ENCODE peak calls at places on chromosome 7, in nine cellular contexts. P, T, D, B, I, M, W, A and J are unnamed samples.

GRCh38 chr7:68694656-68695055 is 903.6 kb upstream of the AUTS2 start:
- DNase-seq in W (no peak), T (no peak), D (no peak), M (no peak), A (peak; percentile 80), I (no peak), P (no peak), B (no peak), J (no peak)

GRCh38 chr7:52270301-52270700 is 765.1 kb upstream of the POM121L12 start:
- DNase-seq in D (no peak), I (no peak), T (no peak), P (no peak), M (no peak), B (no peak), A (no peak), W (no peak), J (peak; percentile 5)

GRCh38 chr7:93715234-93715633 is 140.7 kb upstream of the CALCR start:
- DNase-seq in B (peak; percentile 18), T (no peak), P (peak; percentile 36), A (peak; percentile 54), M (peak; percentile 58), I (no peak), W (peak; percentile 1), D (peak; percentile 39), J (peak; percentile 74)

GRCh38 chr7:99407849-99408346 is 499 bp downstream of the PDAP1 start:
- DNase-seq in B (peak; percentile 50), W (no peak), I (no peak), P (peak; percentile 37), M (peak; percentile 40), T (peak; percentile 30), A (peak; percentile 82), D (peak; percentile 86), J (peak; percentile 74)

GRCh38 chr7:101942603-101943210 is 125.3 kb downstream of the CUX1 start:
- DNase-seq in T (no peak), M (no peak), W (no peak), A (no peak), P (no peak), I (no peak), B (peak; percentile 67), D (no peak), J (no peak)

GRCh38 chr7:91674470-91674869 is 206.0 kb downstream of the MTERF1 start:
- DNase-seq in T (no peak), W (no peak), P (no peak), D (no peak), A (no peak), B (no peak), I (no peak), M (no peak), J (no peak)

GRCh38 chr7:25830986-25831558 is 320.9 kb upstream of the NFE2L3 start:
- DNase-seq in T (no peak), W (peak; percentile 48), A (no peak), M (no peak), P (no peak), B (no peak), I (no peak), D (no peak), J (no peak)

GRCh38 chr7:106419455-106420182 is 134.8 kb upstream of the NAMPT start:
- DNase-seq in T (no peak), P (no peak), M (no peak), W (no peak), I (no peak), A (no peak), D (no peak), B (no peak), J (peak; percentile 28)

GRCh38 chr7:39433550-39433949 is 132.7 kb upstream of the YAE1 start:
- DNase-seq in P (no peak), M (no peak), I (no peak), B (no peak), A (no peak), D (no peak), T (no peak), W (no peak), J (no peak)

GRCh38 chr7:101856488-101857357 is 39.3 kb downstream of the CUX1 start:
- DNase-seq in B (peak; percentile 96), T (peak; percentile 85), P (peak; percentile 89), W (peak; percentile 37), D (peak; percentile 88), I (peak; percentile 94), M (no peak), A (peak; percentile 83), J (peak; percentile 86)

GRCh38 chr7:74365320-74366022 is 76.3 kb downstream of the CLIP2 start:
- DNase-seq in M (peak; percentile 94), P (peak; percentile 44), I (no peak), B (peak; percentile 84), T (no peak), A (peak; percentile 22), D (peak; percentile 43), W (no peak), J (peak; percentile 58)

GRCh38 chr7:135001390-135002165 is 15.3 kb downstream of the AGBL3 start:
- DNase-seq in A (peak; percentile 54), M (no peak), P (no peak), W (no peak), I (no peak), B (no peak), T (no peak), D (no peak), J (peak; percentile 30)

GRCh38 chr7:108420482-108420908 is 35.7 kb downstream of the NRCAM start:
- DNase-seq in A (no peak), W (no peak), B (no peak), D (no peak), I (peak; percentile 43), P (no peak), M (no peak), T (no peak), J (peak; percentile 71)

GRCh38 chr7:70153946-70154345 is 555.7 kb downstream of the AUTS2 start:
- DNase-seq in A (no peak), D (no peak), W (no peak), M (no peak), B (no peak), I (no peak), P (no peak), T (no peak), J (no peak)

GRCh38 chr7:34260282-34260681 is 354.9 kb downstream of the BMPER start:
- DNase-seq in W (peak; percentile 49), B (no peak), D (peak; percentile 94), T (no peak), A (peak; percentile 94), M (no peak), I (no peak), P (no peak), J (peak; percentile 91)

GRCh38 chr7:138885383-138886147 is 87.6 kb upstream of the ATP6V0A4 start:
- DNase-seq in A (no peak), T (no peak), M (no peak), P (no peak), W (no peak), B (no peak), I (no peak), D (no peak), J (no peak)

GRCh38 chr7:151851782-151852181 is 25.1 kb downstream of the PRKAG2 start:
- DNase-seq in B (no peak), T (no peak), A (no peak), I (no peak), P (peak; percentile 15), W (no peak), D (no peak), M (no peak), J (no peak)

GRCh38 chr7:151849879-151850260 is 27.0 kb downstream of the PRKAG2 start:
- DNase-seq in W (no peak), A (no peak), I (no peak), T (no peak), B (no peak), M (no peak), P (no peak), D (no peak), J (no peak)

GRCh38 chr7:151851160-151851751 is 25.7 kb downstream of the PRKAG2 start:
- DNase-seq in P (peak; percentile 33), B (no peak), W (no peak), A (no peak), T (no peak), D (no peak), I (peak; percentile 22), M (no peak), J (no peak)

GRCh38 chr7:151849008-151849878 is 27.7 kb downstream of the PRKAG2 start:
- DNase-seq in B (no peak), I (no peak), D (no peak), A (no peak), T (no peak), M (no peak), P (peak; percentile 8), W (no peak), J (no peak)

GRCh38 chr7:151850484-151851159 is 26.3 kb downstream of the PRKAG2 start:
- DNase-seq in B (no peak), T (no peak), M (no peak), W (no peak), A (no peak), P (peak; percentile 6), D (no peak), I (no peak), J (no peak)
- H3K4me3 ChIP-seq in B (no peak overlapping the region), T (no peak overlapping the region), M (no peak overlapping the region), W (no peak overlapping the region), A (no peak overlapping the region), P (no peak overlapping the region), D (no peak overlapping the region), I (no peak overlapping the region), J (no peak overlapping the region)

DNA sequence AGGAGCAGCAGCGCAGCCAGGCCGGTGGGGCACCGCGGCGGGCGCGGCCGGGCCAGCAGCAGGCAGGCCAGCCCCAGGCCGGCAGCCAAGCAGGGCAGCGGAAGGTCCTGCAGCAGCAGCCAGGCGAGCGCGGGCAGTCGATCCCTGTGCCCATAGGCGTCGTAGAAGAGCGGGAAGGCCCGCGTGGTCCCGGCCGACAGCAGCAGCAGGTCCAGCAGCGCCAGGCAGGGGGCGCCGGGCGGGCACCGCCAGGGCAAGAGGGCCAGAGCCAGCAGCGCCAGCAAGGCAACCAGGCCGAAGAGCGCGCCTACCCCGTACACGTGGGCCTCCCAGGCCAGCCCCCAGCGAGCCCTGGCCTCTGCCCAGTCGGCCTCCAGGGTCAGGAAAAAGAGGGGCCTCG is 8.4 kb upstream of the RBM28 start:
- DNase-seq in A (peak; percentile 14), T (peak; percentile 34), D (peak; percentile 10), B (peak; percentile 33), I (no peak), M (peak; percentile 62), W (no peak), P (peak; percentile 55), J (peak; percentile 51)
- TF ChIP-seq CTCF in A (peak; percentile 24), T (peak; percentile 39), D (peak; percentile 48), B (peak; percentile 49), I (no peak), M (peak; percentile 58), W (peak; percentile 40), P (peak; percentile 35), J (peak; percentile 19)

DNA sequence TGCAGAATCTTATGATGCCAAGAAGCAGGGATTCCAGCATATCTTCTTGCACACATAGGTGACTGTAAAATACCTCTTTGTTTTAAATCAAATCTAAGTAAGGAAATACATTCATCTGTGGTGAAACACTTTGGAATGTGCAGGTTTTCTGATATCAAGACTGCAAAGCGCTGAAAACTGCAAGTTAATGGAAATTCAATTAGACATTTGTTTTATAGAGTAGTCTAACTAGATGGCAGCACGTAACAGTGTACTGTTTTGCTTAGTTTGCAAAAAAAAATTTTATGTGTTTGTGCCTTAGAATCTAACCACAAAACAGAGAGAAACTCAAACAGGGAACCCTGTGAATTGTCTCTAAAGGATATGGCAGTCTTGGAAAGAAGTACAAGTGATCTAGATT is 259.2 kb downstream of the HDAC9 start:
- DNase-seq in A (peak; percentile 50), M (no peak), T (no peak), P (no peak), D (peak; percentile 16), I (no peak), W (no peak), B (no peak), J (no peak)
- H3K4me3 ChIP-seq in A (peak overlapping the region; percentile 2), M (no peak overlapping the region), T (no peak overlapping the region), P (no peak overlapping the region), D (no peak overlapping the region), I (no peak overlapping the region), W (no peak overlapping the region), B (no peak overlapping the region), J (no peak overlapping the region)

GRCh38 chr7:132577206-132578049 is 1.2 kb upstream of the PLXNA4 start:
- DNase-seq in T (no peak), D (peak; percentile 16), P (peak; percentile 83), I (no peak), M (peak; percentile 90), W (no peak), B (peak; percentile 42), A (peak; percentile 73), J (peak; percentile 80)
- TF ChIP-seq CTCF in T (no peak), D (no peak), P (no peak), I (no peak), M (peak; percentile 18), W (no peak), B (no peak), A (no peak), J (no peak)